ENCODE peak calls at places on chromosomes 11 and 22, in six cellular contexts. H is HepG2, U is HL-60, A is GM23338, S is sigmoid colon, T is K562. B is an unnamed sample.

GRCh38 chr22:47276219-47276843 is 513.9 kb downstream of the TBC1D22A start:
- DNase-seq in H (no peak), U (no peak), A (no peak), S (peak), T (no peak), B (no peak)

GRCh38 chr11:119643878-119644225 is 85.1 kb downstream of the NECTIN1 start:
- DNase-seq in H (peak), U (no peak), A (no peak), S (no peak), T (no peak), B (no peak)

GRCh38 chr22:48898524-48899377 is 928.9 kb downstream of the BRD1 start:
- DNase-seq in H (no peak), U (no peak), A (no peak), S (no peak), T (no peak), B (no peak)

GRCh38 chr11:65576867-65577755 is 1.3 kb downstream of the EHBP1L1 start:
- DNase-seq in H (peak), U (peak), A (no peak), S (peak), T (no peak), B (peak)

GRCh38 chr11:48055292-48056132 is 75.2 kb downstream of the PTPRJ start:
- DNase-seq in H (peak), U (no peak), A (peak), S (no peak), T (no peak), B (peak)

GRCh38 chr11:2732940-2733628 is 33.3 kb upstream of the KCNQ1OT1 start:
- DNase-seq in H (no peak), U (no peak), A (no peak), S (no peak), T (no peak), B (no peak)

GRCh38 chr22:29872989-29873388 is 10.0 kb upstream of the MTMR3 start:
- DNase-seq in H (no peak), U (peak), A (no peak), S (no peak), T (no peak), B (no peak)

GRCh38 chr11:78101073-78101472 is 21.4 kb upstream of the NDUFC2 start:
- DNase-seq in H (peak), U (no peak), A (no peak), S (no peak), T (no peak), B (no peak)

GRCh38 chr11:117930668-117931330 is 1.6 kb upstream of the TMPRSS13 start:
- DNase-seq in H (no peak), U (no peak), A (no peak), S (no peak), T (no peak), B (no peak)

GRCh38 chr11:26947379-26947844 is 46.5 kb upstream of the FIBIN start:
- DNase-seq in H (no peak), U (no peak), A (no peak), S (peak), T (no peak), B (peak)

GRCh38 chr11:77100166-77101042 is 2.2 kb upstream of the OMP start:
- DNase-seq in H (no peak), U (no peak), A (no peak), S (peak), T (no peak), B (no peak)

GRCh38 chr22:49170053-49170452 is 657.6 kb downstream of the BRD1 start:
- DNase-seq in H (no peak), U (no peak), A (no peak), S (no peak), T (no peak), B (no peak)

GRCh38 chr11:48000432-48000831 is 20.1 kb downstream of the PTPRJ start:
- DNase-seq in H (no peak), U (no peak), A (no peak), S (no peak), T (no peak), B (no peak)

GRCh38 chr22:41531736-41532477 is 12.4 kb downstream of the POLR3H start:
- DNase-seq in H (no peak), U (no peak), A (no peak), S (no peak), T (no peak), B (no peak)

GRCh38 chr11:109309153-109309552 is 112.8 kb upstream of the C11orf87 start:
- DNase-seq in H (no peak), U (no peak), A (no peak), S (no peak), T (no peak), B (no peak)

GRCh38 chr22:35315855-35316745 is 16.4 kb downstream of the TOM1 start:
- DNase-seq in H (no peak), U (no peak), A (no peak), S (peak), T (no peak), B (no peak)

GRCh38 chr11:2578934-2579280 is 120.9 kb downstream of the KCNQ1OT1 start:
- DNase-seq in H (no peak), U (no peak), A (no peak), S (peak), T (no peak), B (peak)

GRCh38 chr11:112128483-112129121 is 35.3 kb downstream of the IL18 start:
- DNase-seq in H (no peak), U (no peak), A (no peak), S (peak), T (no peak), B (peak)

GRCh38 chr22:29700949-29701927 is 18.6 kb upstream of the CABP7 start:
- DNase-seq in H (peak), U (no peak), A (peak), S (no peak), T (peak), B (peak)

GRCh38 chr22:40428796-40429195 is 58.4 kb downstream of the SGSM3 start:
- DNase-seq in H (no peak), U (no peak), A (no peak), S (no peak), T (no peak), B (no peak)

GRCh38 chr11:64206457-64207246 is at the start of gene FERMT3:
- DNase-seq in H (no peak), U (peak), A (no peak), S (no peak), T (peak), B (peak)

GRCh38 chr11:8671651-8672062 is 10.8 kb downstream of the TRIM66 start:
- DNase-seq in H (no peak), U (no peak), A (no peak), S (peak), T (no peak), B (no peak)

GRCh38 chr11:27398413-27398780 is 35.4 kb upstream of the CCDC34 start:
- DNase-seq in H (no peak), U (no peak), A (no peak), S (no peak), T (no peak), B (no peak)

GRCh38 chr22:22558071-22558971 is 744 bp downstream of the PRAME start:
- DNase-seq in H (no peak), U (no peak), A (peak), S (no peak), T (peak), B (no peak)

GRCh38 chr22:37394341-37394740 is 32.9 kb downstream of the ELFN2 start:
- DNase-seq in H (no peak), U (no peak), A (no peak), S (no peak), T (peak), B (no peak)

GRCh38 chr11:131246589-131247164 is 123.7 kb upstream of the NTM start:
- DNase-seq in H (peak), U (no peak), A (peak), S (no peak), T (peak), B (peak)

GRCh38 chr11:67441731-67442401 is 1.4 kb downstream of the CORO1B start:
- DNase-seq in H (no peak), U (no peak), A (no peak), S (no peak), T (no peak), B (no peak)

GRCh38 chr11:111912535-111912934 is at the start of gene HSPB2:
- DNase-seq in H (no peak), U (no peak), A (peak), S (peak), T (peak), B (no peak)

GRCh38 chr11:15699978-15700377 is 585.3 kb downstream of the INSC start:
- DNase-seq in H (no peak), U (no peak), A (no peak), S (no peak), T (no peak), B (no peak)
- TF ChIP-seq POLR2AphosphoS5 in H (no peak), U (no peak), A (no peak), S (no peak), T (peak), B (no peak)

GRCh38 chr22:44158766-44159165 is 22.0 kb upstream of the PARVG start:
- DNase-seq in H (no peak), U (no peak), A (no peak), S (no peak), T (no peak), B (no peak)
- H3K27ac ChIP-seq in H (no peak), U (no peak), A (no peak), S (peak), T (no peak), B (peak)

GRCh38 chr11:122979103-122979814 is 2.4 kb downstream of the BSX start:
- DNase-seq in H (no peak), U (no peak), A (peak), S (no peak), T (no peak), B (no peak)

GRCh38 chr11:122978303-122978620 is 3.4 kb downstream of the BSX start:
- DNase-seq in H (no peak), U (no peak), A (no peak), S (no peak), T (no peak), B (no peak)

GRCh38 chr11:122977455-122978302 is 4.0 kb downstream of the BSX start:
- DNase-seq in H (no peak), U (no peak), A (peak), S (peak), T (no peak), B (no peak)

GRCh38 chr11:122976734-122977454 is 4.7 kb downstream of the BSX start:
- DNase-seq in H (no peak), U (no peak), A (peak), S (no peak), T (no peak), B (no peak)

GRCh38 chr11:122976396-122976733 is 5.3 kb downstream of the BSX start:
- DNase-seq in H (no peak), U (no peak), A (peak), S (no peak), T (no peak), B (no peak)
- H3K4me3 ChIP-seq in H (no peak), U (no peak), A (peak), S (no peak), T (no peak), B (no peak)

DNA sequence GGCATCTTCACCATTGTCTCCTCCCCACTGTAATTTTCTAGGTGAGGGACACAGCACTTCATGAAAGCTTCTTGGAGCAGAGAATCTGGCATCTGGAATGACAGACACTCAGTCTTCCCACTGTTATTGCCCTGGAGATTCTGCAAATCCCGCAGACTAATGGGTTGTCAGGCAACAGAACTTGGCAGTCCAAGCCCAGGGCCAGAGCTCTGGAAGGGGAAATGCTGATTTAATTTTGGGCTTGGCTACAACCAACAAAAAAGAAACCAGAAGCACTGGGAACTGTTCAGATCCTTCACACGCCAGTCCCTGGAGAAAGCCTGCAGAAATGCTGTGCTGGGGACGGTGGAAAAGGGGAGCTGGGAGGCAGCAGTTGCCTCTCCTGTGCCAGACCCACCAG is 71.5 kb upstream of the BID start:
- DNase-seq in H (no peak), U (no peak), A (no peak), S (peak), T (no peak), B (no peak)
- TF ChIP-seq POLR2AphosphoS5 in H (no peak), U (no peak), A (no peak), S (peak), T (no peak), B (no peak)

GRCh38 chr11:12123799-12124198 is 13.4 kb downstream of the MICAL2 start:
- DNase-seq in H (no peak), U (no peak), A (no peak), S (no peak), T (no peak), B (no peak)
- H3K27ac ChIP-seq in H (no peak), U (peak), A (no peak), S (peak), T (peak), B (peak)

GRCh38 chr11:124834526-124835190 is 30.6 kb upstream of the ROBO3 start:
- DNase-seq in H (no peak), U (no peak), A (no peak), S (no peak), T (no peak), B (no peak)

GRCh38 chr11:124835918-124836317 is 29.3 kb upstream of the ROBO3 start:
- DNase-seq in H (no peak), U (no peak), A (no peak), S (no peak), T (no peak), B (no peak)

GRCh38 chr11:124839972-124840621 is 25.1 kb upstream of the ROBO3 start:
- DNase-seq in H (no peak), U (no peak), A (no peak), S (no peak), T (no peak), B (no peak)

GRCh38 chr11:124839051-124839971 is 25.9 kb upstream of the ROBO3 start:
- DNase-seq in H (no peak), U (no peak), A (peak), S (no peak), T (peak), B (no peak)

GRCh38 chr11:124837491-124837856 is 27.8 kb upstream of the ROBO3 start:
- DNase-seq in H (peak), U (peak), A (peak), S (no peak), T (peak), B (no peak)
- H3K4me3 ChIP-seq in H (no peak), U (no peak), A (no peak), S (no peak), T (no peak), B (no peak)

GRCh38 chr11:31199403-31199802 is 170.1 kb downstream of the DCDC1 start:
- DNase-seq in H (no peak), U (no peak), A (peak), S (no peak), T (no peak), B (no peak)
- TF ChIP-seq POLR2AphosphoS5 in H (no peak), U (no peak), A (no peak), S (no peak), T (no peak), B (no peak)

GRCh38 chr11:28566643-28567042 is 458.5 kb downstream of the METTL15 start:
- DNase-seq in H (no peak), U (no peak), A (peak), S (peak), T (peak), B (peak)
- H3K27ac ChIP-seq in H (no peak), U (no peak), A (no peak), S (no peak), T (no peak), B (no peak)